ENCODE peak calls at places on chromosomes 12 and 14, in six cellular contexts. One of them, this sample, is unnamed. For H3K4me1, the result is how much of the 10 kb centered on the place peaks cover.

GRCh38 chr14:99718031-99718810 is 34.1 kb downstream of the CYP46A1 start:
- DNase-seq in neuronal stem cell: no peak
- DNase-seq in IMR-90: no peak
- DNase-seq in mesenchymal stem cell: no peak
- DNase-seq in trophoblast cell: no peak
- DNase-seq in H1: no peak
- DNase-seq in this sample: peak

GRCh38 chr14:65423986-65424385 is 11.5 kb downstream of the FUT8 start:
- DNase-seq in neuronal stem cell: no peak
- DNase-seq in IMR-90: no peak
- DNase-seq in mesenchymal stem cell: no peak
- DNase-seq in trophoblast cell: no peak
- DNase-seq in H1: no peak
- DNase-seq in this sample: no peak

GRCh38 chr12:124847113-124847512 is 16.6 kb downstream of the SCARB1 start:
- DNase-seq in neuronal stem cell: no peak
- DNase-seq in IMR-90: no peak
- DNase-seq in mesenchymal stem cell: no peak
- DNase-seq in trophoblast cell: no peak
- DNase-seq in H1: no peak
- DNase-seq in this sample: no peak

GRCh38 chr12:113292091-113292490 is 42.8 kb downstream of the SLC8B1 start:
- DNase-seq in neuronal stem cell: no peak
- DNase-seq in IMR-90: peak
- DNase-seq in mesenchymal stem cell: peak
- DNase-seq in trophoblast cell: no peak
- DNase-seq in H1: no peak
- DNase-seq in this sample: no peak

GRCh38 chr12:89470741-89471504 is 53.7 kb downstream of the GALNT4 start:
- DNase-seq in neuronal stem cell: no peak
- DNase-seq in IMR-90: peak
- DNase-seq in mesenchymal stem cell: peak
- DNase-seq in trophoblast cell: no peak
- DNase-seq in H1: no peak
- DNase-seq in this sample: no peak

GRCh38 chr12:1879633-1880032 is 38.8 kb downstream of the CACNA2D4 start:
- DNase-seq in neuronal stem cell: no peak
- DNase-seq in IMR-90: no peak
- DNase-seq in mesenchymal stem cell: no peak
- DNase-seq in trophoblast cell: no peak
- DNase-seq in H1: no peak
- DNase-seq in this sample: peak

GRCh38 chr12:106132175-106133135 is 6.3 kb downstream of the NUAK1 start:
- DNase-seq in neuronal stem cell: no peak
- DNase-seq in IMR-90: no peak
- DNase-seq in mesenchymal stem cell: no peak
- DNase-seq in trophoblast cell: no peak
- DNase-seq in H1: no peak
- DNase-seq in this sample: no peak

GRCh38 chr14:70827366-70828151 is 18.2 kb upstream of the MAP3K9 start:
- DNase-seq in neuronal stem cell: no peak
- DNase-seq in IMR-90: no peak
- DNase-seq in mesenchymal stem cell: no peak
- DNase-seq in trophoblast cell: no peak
- DNase-seq in H1: no peak
- DNase-seq in this sample: no peak

GRCh38 chr14:67502867-67503266 is 14.3 kb upstream of the TMEM229B start:
- DNase-seq in neuronal stem cell: no peak
- DNase-seq in IMR-90: no peak
- DNase-seq in mesenchymal stem cell: no peak
- DNase-seq in trophoblast cell: no peak
- DNase-seq in H1: no peak
- DNase-seq in this sample: no peak

GRCh38 chr12:120292411-120292660 is 633 bp upstream of the RNU4-2 start:
- DNase-seq in neuronal stem cell: no peak
- DNase-seq in IMR-90: no peak
- DNase-seq in mesenchymal stem cell: no peak
- DNase-seq in trophoblast cell: no peak
- DNase-seq in H1: no peak
- DNase-seq in this sample: no peak

GRCh38 chr12:47903151-47903611 is 1.6 kb downstream of the VDR start:
- DNase-seq in neuronal stem cell: no peak
- DNase-seq in IMR-90: peak
- DNase-seq in mesenchymal stem cell: peak
- DNase-seq in trophoblast cell: no peak
- DNase-seq in H1: no peak
- DNase-seq in this sample: no peak

GRCh38 chr12:122094735-122095561 is 16.4 kb downstream of the MLXIP start:
- DNase-seq in neuronal stem cell: no peak
- DNase-seq in IMR-90: peak
- DNase-seq in mesenchymal stem cell: peak
- DNase-seq in trophoblast cell: no peak
- DNase-seq in H1: no peak
- DNase-seq in this sample: no peak

GRCh38 chr12:25959069-25959961 is 833 bp downstream of the RASSF8 start:
- DNase-seq in neuronal stem cell: no peak
- DNase-seq in IMR-90: peak
- DNase-seq in mesenchymal stem cell: peak
- DNase-seq in trophoblast cell: peak
- DNase-seq in H1: no peak
- DNase-seq in this sample: peak

DNA sequence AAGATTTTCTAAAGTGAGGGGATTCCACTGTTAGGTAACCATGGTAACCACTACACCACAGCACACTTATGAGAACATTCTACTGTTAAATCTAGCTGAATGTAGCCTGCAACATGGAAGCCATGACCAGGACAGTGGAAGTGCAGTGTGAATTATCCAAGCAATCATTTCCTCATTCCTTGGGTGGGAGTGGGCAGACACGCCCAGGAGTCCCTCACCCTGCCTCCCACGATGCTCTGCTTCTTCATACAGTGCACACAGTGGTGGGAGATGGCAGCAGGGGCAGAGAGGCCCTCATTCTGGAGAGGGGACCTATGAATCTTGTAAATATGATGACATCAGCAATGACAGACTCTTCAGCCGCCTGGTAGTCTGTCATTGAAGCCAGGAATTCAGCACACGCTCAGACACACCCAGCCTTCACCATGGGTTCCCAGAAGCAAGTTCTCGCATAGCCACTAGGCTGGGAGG is 70.1 kb upstream of the HOXC13 start:
- DNase-seq in neuronal stem cell: no peak
- DNase-seq in IMR-90: no peak
- DNase-seq in mesenchymal stem cell: no peak
- DNase-seq in trophoblast cell: no peak
- DNase-seq in H1: no peak
- DNase-seq in this sample: no peak
- H3K23ac ChIP-seq in neuronal stem cell: no peak
- H3K23ac ChIP-seq in IMR-90: no peak
- H3K23ac ChIP-seq in mesenchymal stem cell: no peak
- H3K23ac ChIP-seq in trophoblast cell: peak
- H3K23ac ChIP-seq in H1: no peak
- H3K23ac ChIP-seq in this sample: no peak

GRCh38 chr12:111439657-111440151 is 34.0 kb downstream of the SH2B3 start:
- DNase-seq in neuronal stem cell: no peak
- DNase-seq in IMR-90: no peak
- DNase-seq in mesenchymal stem cell: no peak
- DNase-seq in trophoblast cell: no peak
- DNase-seq in H1: no peak
- DNase-seq in this sample: peak
- H3K4me1 ChIP-seq in neuronal stem cell: under half
- H3K4me1 ChIP-seq in IMR-90: under half
- H3K4me1 ChIP-seq in mesenchymal stem cell: half or more
- H3K4me1 ChIP-seq in trophoblast cell: under half
- H3K4me1 ChIP-seq in H1: under half
- H3K4me1 ChIP-seq in this sample: under half

DNA sequence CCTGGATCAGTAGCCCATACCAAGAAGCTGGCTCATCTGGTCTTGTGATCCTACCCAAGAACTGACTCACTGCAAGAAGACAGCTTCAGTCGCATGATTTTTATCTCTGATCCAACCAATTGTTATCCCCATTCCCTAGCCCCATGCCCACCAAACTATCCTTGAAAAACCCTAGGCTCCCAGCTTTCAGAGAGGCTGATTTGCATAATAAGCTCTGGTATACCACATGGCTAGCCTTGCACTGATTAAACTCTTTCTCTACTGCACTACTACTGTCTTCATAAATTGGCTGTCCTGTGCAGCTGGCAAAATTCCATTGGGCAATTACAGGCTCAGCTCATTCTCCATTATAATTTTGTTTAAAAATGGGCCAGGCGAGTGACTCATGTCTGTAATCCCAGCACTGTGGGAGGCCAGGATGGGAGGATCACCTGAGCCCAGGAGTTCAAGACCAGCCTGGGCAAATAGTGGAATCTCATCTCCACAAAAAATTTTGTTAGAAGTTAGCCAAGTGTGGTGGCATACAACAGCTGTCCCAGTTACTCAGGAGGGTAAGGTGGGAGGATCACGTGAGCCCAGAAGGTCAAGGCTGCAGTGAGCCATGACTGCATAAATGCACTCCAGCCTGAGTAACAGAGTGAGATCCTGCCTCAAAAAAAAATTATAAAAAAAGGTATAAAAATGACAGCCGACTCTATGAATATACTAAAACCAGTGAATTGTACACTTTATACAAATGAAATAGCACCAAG is 76.7 kb upstream of the EIF5 start:
- DNase-seq in neuronal stem cell: no peak
- DNase-seq in IMR-90: peak
- DNase-seq in mesenchymal stem cell: peak
- DNase-seq in trophoblast cell: peak
- DNase-seq in H1: no peak
- DNase-seq in this sample: no peak
- H2AFZ ChIP-seq in neuronal stem cell: no peak
- H2AFZ ChIP-seq in IMR-90: no peak
- H2AFZ ChIP-seq in mesenchymal stem cell: no peak
- H2AFZ ChIP-seq in trophoblast cell: no peak
- H2AFZ ChIP-seq in H1: no peak
- H2AFZ ChIP-seq in this sample: no peak

GRCh38 chr12:52910248-52910883 is 5.5 kb upstream of the KRT8 start:
- DNase-seq in neuronal stem cell: no peak
- DNase-seq in IMR-90: no peak
- DNase-seq in mesenchymal stem cell: no peak
- DNase-seq in trophoblast cell: no peak
- DNase-seq in H1: no peak
- DNase-seq in this sample: peak
- H3K23ac ChIP-seq in neuronal stem cell: no peak
- H3K23ac ChIP-seq in IMR-90: no peak
- H3K23ac ChIP-seq in mesenchymal stem cell: no peak
- H3K23ac ChIP-seq in trophoblast cell: no peak
- H3K23ac ChIP-seq in H1: no peak
- H3K23ac ChIP-seq in this sample: no peak

GRCh38 chr12:56574210-56574609 is 52.6 kb downstream of the RBMS2 start:
- DNase-seq in neuronal stem cell: no peak
- DNase-seq in IMR-90: peak
- DNase-seq in mesenchymal stem cell: no peak
- DNase-seq in trophoblast cell: no peak
- DNase-seq in H1: no peak
- DNase-seq in this sample: no peak
- H3K4me1 ChIP-seq in neuronal stem cell: under half
- H3K4me1 ChIP-seq in IMR-90: under half
- H3K4me1 ChIP-seq in mesenchymal stem cell: under half
- H3K4me1 ChIP-seq in trophoblast cell: under half
- H3K4me1 ChIP-seq in H1: under half
- H3K4me1 ChIP-seq in this sample: under half

GRCh38 chr12:16184691-16185090 is 92.8 kb downstream of the SLC15A5 start:
- DNase-seq in neuronal stem cell: no peak
- DNase-seq in IMR-90: no peak
- DNase-seq in mesenchymal stem cell: no peak
- DNase-seq in trophoblast cell: no peak
- DNase-seq in H1: no peak
- DNase-seq in this sample: no peak
- H2AFZ ChIP-seq in neuronal stem cell: no peak
- H2AFZ ChIP-seq in IMR-90: no peak
- H2AFZ ChIP-seq in mesenchymal stem cell: no peak
- H2AFZ ChIP-seq in trophoblast cell: no peak
- H2AFZ ChIP-seq in H1: peak
- H2AFZ ChIP-seq in this sample: no peak

GRCh38 chr12:7127916-7128626 is 618 bp downstream of the RBP5 start:
- DNase-seq in neuronal stem cell: no peak
- DNase-seq in IMR-90: no peak
- DNase-seq in mesenchymal stem cell: no peak
- DNase-seq in trophoblast cell: no peak
- DNase-seq in H1: no peak
- DNase-seq in this sample: no peak
- H3K23ac ChIP-seq in neuronal stem cell: peak
- H3K23ac ChIP-seq in IMR-90: no peak
- H3K23ac ChIP-seq in mesenchymal stem cell: no peak
- H3K23ac ChIP-seq in trophoblast cell: no peak
- H3K23ac ChIP-seq in H1: no peak
- H3K23ac ChIP-seq in this sample: no peak

DNA sequence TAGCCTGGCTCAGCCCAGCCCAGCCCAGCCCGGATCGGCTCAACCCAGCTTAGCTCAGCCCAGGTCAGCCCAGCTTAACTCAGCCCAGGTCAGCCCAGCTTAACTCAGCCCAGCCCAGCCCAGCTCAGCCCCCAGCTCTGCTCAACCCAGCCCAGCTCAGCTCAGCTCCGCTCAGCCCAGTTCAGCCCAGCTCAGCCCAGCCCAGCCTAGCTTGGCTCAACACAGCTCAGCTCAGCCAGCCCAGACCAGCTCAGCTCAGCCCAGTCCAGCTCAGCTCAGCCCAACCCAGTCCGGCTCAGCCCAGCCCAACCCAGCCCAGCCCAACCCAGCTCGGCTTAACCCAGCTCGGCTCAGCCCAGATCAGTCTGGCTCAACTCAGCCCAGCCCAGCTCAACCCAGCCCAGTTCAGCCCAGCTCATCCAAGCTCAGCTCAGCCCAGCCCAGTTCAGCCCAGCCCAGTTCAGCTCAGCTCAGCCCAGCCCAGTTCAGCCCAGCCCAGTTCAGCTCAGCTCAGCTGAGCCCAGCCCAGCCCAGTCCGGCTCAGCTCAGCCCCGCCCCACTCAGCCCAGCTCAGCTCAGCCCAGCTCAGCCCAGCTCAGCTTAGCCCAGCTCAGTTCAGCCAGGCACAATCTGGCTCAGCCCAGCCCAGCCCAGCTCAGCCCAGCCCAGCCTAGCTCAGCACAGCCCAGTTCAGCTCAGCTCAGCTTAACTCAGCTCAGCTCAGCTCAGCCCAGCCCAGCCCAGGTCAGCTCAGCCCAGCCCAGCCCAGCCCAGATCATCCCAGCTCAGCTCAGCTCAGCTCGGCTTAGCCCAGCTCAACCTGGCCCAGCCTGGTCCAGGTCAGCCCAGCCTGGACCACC is 331.7 kb downstream of the TMEM121 start:
- DNase-seq in neuronal stem cell: no peak
- DNase-seq in IMR-90: no peak
- DNase-seq in mesenchymal stem cell: no peak
- DNase-seq in trophoblast cell: no peak
- DNase-seq in H1: no peak
- DNase-seq in this sample: peak
- H3K4me1 ChIP-seq in neuronal stem cell: under half
- H3K4me1 ChIP-seq in IMR-90: under half
- H3K4me1 ChIP-seq in mesenchymal stem cell: under half
- H3K4me1 ChIP-seq in trophoblast cell: under half
- H3K4me1 ChIP-seq in H1: under half
- H3K4me1 ChIP-seq in this sample: under half